ENCODE peak calls at places on chromosome 13, in six cellular contexts. E, C, A, M, N and Y are unnamed samples.

GRCh38 chr13:48151766-48152165 is 56.9 kb upstream of the MED4 start:
- DNase-seq in E (no peak), C (no peak), A (no peak), M (no peak), N (no peak), Y (no peak)

GRCh38 chr13:45847554-45848224 is 3.9 kb downstream of the SIAH3 start:
- DNase-seq in E (no peak), C (no peak), A (no peak), M (no peak), N (peak; percentile 78), Y (peak; percentile 83)

GRCh38 chr13:82370306-82370705 is 1512.0 kb downstream of the SLITRK1 start:
- DNase-seq in E (no peak), C (no peak), A (no peak), M (no peak), N (no peak), Y (no peak)

GRCh38 chr13:31477961-31478360 is 261.4 kb upstream of the RXFP2 start:
- DNase-seq in E (no peak), C (no peak), A (no peak), M (no peak), N (no peak), Y (no peak)

GRCh38 chr13:31896427-31896826 is 135.1 kb upstream of the FRY start:
- DNase-seq in E (no peak), C (no peak), A (no peak), M (no peak), N (no peak), Y (peak; percentile 90)

GRCh38 chr13:93786846-93787245 is 560.2 kb downstream of the GPC6 start:
- DNase-seq in E (no peak), C (no peak), A (no peak), M (no peak), N (no peak), Y (no peak)

GRCh38 chr13:47017476-47017875 is 120.6 kb upstream of the HTR2A start:
- DNase-seq in E (no peak), C (no peak), A (no peak), M (no peak), N (no peak), Y (no peak)

GRCh38 chr13:86563308-86563707 is 764.1 kb upstream of the SLITRK6 start:
- DNase-seq in E (no peak), C (no peak), A (no peak), M (no peak), N (peak; percentile 1), Y (no peak)

GRCh38 chr13:47901451-47901850 is 99.6 kb downstream of the SUCLA2 start:
- DNase-seq in E (no peak), C (no peak), A (no peak), M (no peak), N (no peak), Y (peak; percentile 9)

GRCh38 chr13:73934215-73934623 is 200.0 kb downstream of the KLF12 start:
- DNase-seq in E (no peak), C (no peak), A (no peak), M (no peak), N (peak; percentile 42), Y (no peak)

GRCh38 chr13:77177646-77178045 is 149.2 kb downstream of the MYCBP2 start:
- DNase-seq in E (no peak), C (no peak), A (no peak), M (no peak), N (no peak), Y (no peak)

GRCh38 chr13:107835339-107836018 is 379.9 kb downstream of the LIG4 start:
- DNase-seq in E (no peak), C (no peak), A (no peak), M (no peak), N (no peak), Y (peak; percentile 16)

GRCh38 chr13:23183292-23183691 is 2.5 kb downstream of the SGCG start:
- DNase-seq in E (no peak), C (no peak), A (no peak), M (no peak), N (no peak), Y (no peak)

GRCh38 chr13:90315061-90315460 is 1032.4 kb upstream of the MIR17HG start:
- DNase-seq in E (no peak), C (no peak), A (no peak), M (no peak), N (no peak), Y (no peak)

GRCh38 chr13:78015782-78016181 is 97.2 kb upstream of the EDNRB start:
- DNase-seq in E (no peak), C (no peak), A (no peak), M (no peak), N (no peak), Y (peak; percentile 83)

GRCh38 chr13:98488736-98489135 is 88.2 kb downstream of the STK24 start:
- DNase-seq in E (no peak), C (no peak), A (no peak), M (peak; percentile 55), N (no peak), Y (no peak)

GRCh38 chr13:106415427-106415826 is 120.0 kb downstream of the EFNB2 start:
- DNase-seq in E (no peak), C (no peak), A (no peak), M (no peak), N (no peak), Y (no peak)

GRCh38 chr13:53343345-53343744 is 314.7 kb downstream of the OLFM4 start:
- DNase-seq in E (no peak), C (no peak), A (no peak), M (no peak), N (no peak), Y (no peak)

GRCh38 chr13:111658150-111659100 is 338.0 kb downstream of the TEX29 start:
- DNase-seq in E (no peak), C (no peak), A (no peak), M (no peak), N (no peak), Y (peak; percentile 50)

GRCh38 chr13:20412761-20413355 is 112.8 kb downstream of the CRYL1 start:
- DNase-seq in E (no peak), C (no peak), A (no peak), M (no peak), N (no peak), Y (peak; percentile 34)

GRCh38 chr13:82088781-82089180 is 1747.9 kb upstream of the SPRY2 start:
- DNase-seq in E (no peak), C (no peak), A (no peak), M (no peak), N (no peak), Y (no peak)

GRCh38 chr13:36445806-36446423 is 13.6 kb downstream of the CCNA1 start:
- DNase-seq in E (no peak), C (no peak), A (no peak), M (no peak), N (no peak), Y (no peak)

GRCh38 chr13:63696055-63696454 is 2280.4 kb upstream of the PCDH20 start:
- DNase-seq in E (no peak), C (no peak), A (no peak), M (no peak), N (no peak), Y (no peak)

GRCh38 chr13:60788156-60788829 is 391.3 kb downstream of the TDRD3 start:
- DNase-seq in E (no peak), C (no peak), A (no peak), M (no peak), N (no peak), Y (no peak)

GRCh38 chr13:73751290-73751689 is 382.9 kb downstream of the KLF12 start:
- DNase-seq in E (no peak), C (no peak), A (no peak), M (no peak), N (no peak), Y (no peak)

GRCh38 chr13:28533049-28533436 is 38.1 kb upstream of the FLT1 start:
- DNase-seq in E (no peak), C (no peak), A (no peak), M (no peak), N (no peak), Y (no peak)

GRCh38 chr13:86986448-86986847 is 684.7 kb upstream of the SLITRK5 start:
- DNase-seq in E (peak; percentile 52), C (no peak), A (no peak), M (no peak), N (no peak), Y (no peak)

DNA sequence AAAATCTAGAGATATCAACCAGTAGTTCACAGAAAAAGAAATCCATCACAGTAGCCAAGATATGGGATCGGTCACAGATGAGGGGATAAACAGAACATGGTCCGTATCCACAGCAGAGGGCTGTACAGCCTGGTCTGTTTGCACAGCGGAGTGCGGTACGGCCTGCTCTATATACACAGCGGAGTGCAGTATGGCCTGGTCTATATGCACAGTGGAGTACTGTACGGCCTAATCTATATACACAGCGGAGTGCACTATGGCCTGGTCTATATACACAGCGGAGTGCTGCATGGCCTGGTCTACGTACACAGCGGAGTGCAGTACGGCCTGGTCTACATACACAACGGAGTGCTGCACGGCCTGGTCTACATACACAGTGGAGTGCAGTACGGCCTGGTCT is 43.0 kb upstream of the MCF2L start:
- DNase-seq in E (peak; percentile 56), C (no peak), A (no peak), M (no peak), N (no peak), Y (no peak)
- H3K4me3 ChIP-seq in E (no peak overlapping the region), C (no peak overlapping the region), A (no peak overlapping the region), M (no peak overlapping the region), N (no peak overlapping the region), Y (no peak overlapping the region)

GRCh38 chr13:44302948-44303575 is 70.6 kb upstream of the SERP2 start:
- DNase-seq in E (no peak), C (no peak), A (no peak), M (no peak), N (no peak), Y (no peak)

GRCh38 chr13:44300895-44301638 is 72.6 kb upstream of the SERP2 start:
- DNase-seq in E (no peak), C (peak; percentile 61), A (no peak), M (peak; percentile 56), N (peak; percentile 74), Y (peak; percentile 81)

GRCh38 chr13:44302233-44302632 is 71.4 kb upstream of the SERP2 start:
- DNase-seq in E (no peak), C (no peak), A (no peak), M (no peak), N (no peak), Y (no peak)

GRCh38 chr13:44299544-44299943 is 74.1 kb upstream of the SERP2 start:
- DNase-seq in E (no peak), C (no peak), A (no peak), M (no peak), N (no peak), Y (no peak)

GRCh38 chr13:44301639-44302015 is 72.0 kb upstream of the SERP2 start:
- DNase-seq in E (no peak), C (no peak), A (no peak), M (no peak), N (no peak), Y (no peak)
- TF ChIP-seq POLR2A in E (no peak), C (no peak), A (no peak), M (no peak), N (no peak), Y (no peak)

GRCh38 chr13:51687928-51688714 is 103.9 kb downstream of the WDFY2 start:
- DNase-seq in E (peak; percentile 32), C (no peak), A (no peak), M (no peak), N (no peak), Y (no peak)
- TF ChIP-seq MYC in E (no peak), C (no peak), A (no peak), M (no peak), N (no peak), Y (no peak)

GRCh38 chr13:40401911-40402776 is 264.3 kb downstream of the FOXO1 start:
- DNase-seq in E (peak; percentile 88), C (peak; percentile 62), A (peak; percentile 49), M (peak; percentile 74), N (peak; percentile 93), Y (peak; percentile 100)
- H3K4me3 ChIP-seq in E (peak overlapping the region; percentile 4), C (peak overlapping the region; percentile 21), A (no peak overlapping the region), M (no peak overlapping the region), N (no peak overlapping the region), Y (peak overlapping the region; percentile 58)